ENCODE peak calls at places on chromosomes 6 and 20, in six cellular contexts. I is A549, P is K562, D is HepG2, Z is endothelial cell of umbilical vein, F is GM12878. K is an unnamed sample.

GRCh38 chr20:63697357-63697867 is 960 bp downstream of the TNFRSF6B start:
- DNase-seq in I (no peak), P (no peak), D (no peak), Z (no peak), F (no peak), K (no peak)

GRCh38 chr6:29628419-29629281 is 4.3 kb downstream of the GABBR1 start:
- DNase-seq in I (peak; percentile 81), P (peak; percentile 75), D (peak; percentile 43), Z (peak; percentile 82), F (no peak), K (peak; percentile 42)

GRCh38 chr20:62063981-62064787 is 1.5 kb downstream of the TAF4 start:
- DNase-seq in I (no peak), P (peak; percentile 24), D (peak; percentile 64), Z (no peak), F (no peak), K (no peak)

GRCh38 chr6:88899569-88900316 is 63.7 kb downstream of the RNGTT start:
- DNase-seq in I (no peak), P (no peak), D (peak; percentile 4), Z (no peak), F (no peak), K (no peak)

GRCh38 chr20:10228330-10228729 is 9.7 kb downstream of the SNAP25 start:
- DNase-seq in I (no peak), P (no peak), D (peak; percentile 61), Z (no peak), F (no peak), K (no peak)

GRCh38 chr6:16146527-16146955 is 17.7 kb downstream of the MYLIP start:
- DNase-seq in I (no peak), P (no peak), D (no peak), Z (peak; percentile 93), F (no peak), K (no peak)

GRCh38 chr6:32192608-32193039 is at the start of gene GPSM3:
- DNase-seq in I (no peak), P (peak; percentile 45), D (no peak), Z (peak; percentile 57), F (peak; percentile 59), K (peak; percentile 91)

GRCh38 chr20:5448449-5449118 is 131.8 kb upstream of the PROKR2 start:
- DNase-seq in I (peak; percentile 70), P (peak; percentile 56), D (peak; percentile 57), Z (peak; percentile 49), F (no peak), K (peak; percentile 55)

GRCh38 chr6:8481727-8482126 is 46.4 kb upstream of the SLC35B3 start:
- DNase-seq in I (no peak), P (no peak), D (no peak), Z (no peak), F (no peak), K (peak; percentile 52)

GRCh38 chr6:5671162-5671561 is 335.6 kb downstream of the NRN1 start:
- DNase-seq in I (no peak), P (peak; percentile 26), D (peak; percentile 28), Z (no peak), F (no peak), K (peak; percentile 98)

GRCh38 chr20:61429458-61430227 is 177.6 kb downstream of the CDH4 start:
- DNase-seq in I (no peak), P (no peak), D (no peak), Z (no peak), F (no peak), K (no peak)

GRCh38 chr6:36676142-36677058 is 2.1 kb upstream of the CDKN1A start:
- DNase-seq in I (no peak), P (no peak), D (peak; percentile 81), Z (peak; percentile 67), F (no peak), K (no peak)

GRCh38 chr20:19761853-19762252 is 3.8 kb downstream of the RIN2 start:
- DNase-seq in I (no peak), P (no peak), D (no peak), Z (no peak), F (no peak), K (no peak)

GRCh38 chr6:107567643-107568042 is 77.7 kb downstream of the SOBP start:
- DNase-seq in I (no peak), P (no peak), D (no peak), Z (no peak), F (no peak), K (no peak)

GRCh38 chr6:168865-169455 is 123.3 kb upstream of the DUSP22 start:
- DNase-seq in I (peak; percentile 20), P (no peak), D (peak; percentile 59), Z (peak; percentile 37), F (no peak), K (peak; percentile 61)

GRCh38 chr6:150418825-150419594 is 50.2 kb downstream of the IYD start:
- DNase-seq in I (peak; percentile 62), P (peak; percentile 70), D (peak; percentile 21), Z (peak; percentile 70), F (no peak), K (peak; percentile 41)

GRCh38 chr6:26521485-26522391 is 16.4 kb upstream of the HMGN4 start:
- DNase-seq in I (peak; percentile 71), P (peak; percentile 84), D (no peak), Z (peak; percentile 74), F (no peak), K (peak; percentile 89)

GRCh38 chr20:48783533-48784272 is 44.1 kb downstream of the PREX1 start:
- DNase-seq in I (no peak), P (no peak), D (no peak), Z (no peak), F (no peak), K (no peak)

GRCh38 chr6:27019651-27020552 is 227.6 kb upstream of the PRSS16 start:
- DNase-seq in I (peak; percentile 69), P (peak; percentile 94), D (no peak), Z (peak; percentile 69), F (peak; percentile 62), K (peak; percentile 93)

GRCh38 chr20:31823360-31824124 is 4.4 kb downstream of the MYLK2 start:
- DNase-seq in I (no peak), P (no peak), D (no peak), Z (peak; percentile 41), F (no peak), K (peak; percentile 37)

GRCh38 chr6:139981810-139982550 is 607.5 kb upstream of the CITED2 start:
- DNase-seq in I (no peak), P (no peak), D (no peak), Z (peak; percentile 82), F (no peak), K (no peak)

GRCh38 chr6:5657684-5658429 is 348.9 kb downstream of the NRN1 start:
- DNase-seq in I (no peak), P (no peak), D (no peak), Z (no peak), F (no peak), K (peak; percentile 91)

GRCh38 chr20:64222273-64222672 is 33.3 kb upstream of the PCMTD2 start:
- DNase-seq in I (no peak), P (no peak), D (no peak), Z (no peak), F (no peak), K (no peak)

GRCh38 chr6:45619211-45619760 is 241.6 kb upstream of the SUPT3H start:
- DNase-seq in I (no peak), P (no peak), D (no peak), Z (no peak), F (no peak), K (no peak)

GRCh38 chr6:149862901-149863595 is 1.1 kb downstream of the LRP11 start:
- DNase-seq in I (no peak), P (peak; percentile 55), D (peak; percentile 38), Z (peak; percentile 74), F (no peak), K (peak; percentile 71)

GRCh38 chr6:132962936-132963579 is 148.7 kb downstream of the RPS12 start:
- DNase-seq in I (peak; percentile 38), P (peak; percentile 59), D (peak; percentile 79), Z (peak; percentile 82), F (no peak), K (peak; percentile 63)
- TF ChIP-seq MAX in I (no peak), P (no peak), D (no peak), Z (no peak), F (no peak), K (no peak)

GRCh38 chr6:153167907-153168306 is 36.8 kb upstream of the RGS17 start:
- DNase-seq in I (peak; percentile 2), P (no peak), D (no peak), Z (no peak), F (no peak), K (no peak)

GRCh38 chr6:153162172-153162571 is 31.1 kb upstream of the RGS17 start:
- DNase-seq in I (no peak), P (no peak), D (no peak), Z (no peak), F (no peak), K (no peak)

GRCh38 chr6:153170511-153170910 is 39.4 kb upstream of the RGS17 start:
- DNase-seq in I (peak; percentile 21), P (no peak), D (no peak), Z (no peak), F (no peak), K (peak; percentile 18)

GRCh38 chr6:153162646-153163045 is 31.6 kb upstream of the RGS17 start:
- DNase-seq in I (no peak), P (no peak), D (no peak), Z (no peak), F (no peak), K (no peak)

DNA sequence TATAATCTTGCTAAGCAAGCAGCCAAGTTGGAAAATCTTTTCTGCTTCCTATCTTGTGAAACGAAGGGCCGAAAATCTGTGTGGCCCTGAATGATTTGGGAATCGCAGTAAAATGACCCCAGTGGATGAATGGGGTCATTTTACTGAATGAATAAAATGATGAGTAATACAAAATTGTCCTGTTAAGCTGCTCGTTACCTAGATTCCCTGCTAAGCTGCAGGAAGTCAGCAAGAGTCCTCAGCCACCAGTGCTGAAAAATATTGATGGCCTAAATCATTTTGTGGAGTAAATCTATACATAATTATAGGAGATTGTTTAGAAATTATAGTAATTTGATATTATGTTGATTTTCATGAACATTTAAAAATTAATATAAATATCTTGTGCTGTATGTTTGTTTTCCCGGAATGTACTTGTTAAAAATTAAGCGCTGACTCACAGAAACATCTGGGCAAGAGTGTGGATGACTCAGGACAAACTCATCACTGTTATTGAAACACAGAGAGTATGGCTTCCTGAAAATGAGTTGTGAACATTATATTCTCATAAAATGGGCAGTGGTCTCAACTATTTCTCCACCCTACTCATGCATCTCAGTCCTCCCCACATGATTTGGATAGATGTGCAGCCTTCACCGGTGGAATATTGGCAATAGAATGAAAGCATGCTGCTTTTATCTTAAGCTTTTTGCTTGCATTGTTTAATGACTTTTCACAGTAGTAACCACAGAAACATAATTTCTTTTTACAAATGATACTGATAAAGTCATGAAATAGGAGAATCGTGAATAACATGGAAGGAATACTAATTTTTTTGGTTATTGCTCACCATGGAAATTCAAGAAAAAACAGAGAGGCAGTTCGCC is 36.2 kb upstream of the RGS17 start:
- DNase-seq in I (peak; percentile 50), P (no peak), D (peak; percentile 22), Z (peak; percentile 79), F (no peak), K (peak; percentile 5)
- TF ChIP-seq MYC in I (no peak), P (no peak), D (no peak), Z (no peak), F (no peak), K (no peak)

DNA sequence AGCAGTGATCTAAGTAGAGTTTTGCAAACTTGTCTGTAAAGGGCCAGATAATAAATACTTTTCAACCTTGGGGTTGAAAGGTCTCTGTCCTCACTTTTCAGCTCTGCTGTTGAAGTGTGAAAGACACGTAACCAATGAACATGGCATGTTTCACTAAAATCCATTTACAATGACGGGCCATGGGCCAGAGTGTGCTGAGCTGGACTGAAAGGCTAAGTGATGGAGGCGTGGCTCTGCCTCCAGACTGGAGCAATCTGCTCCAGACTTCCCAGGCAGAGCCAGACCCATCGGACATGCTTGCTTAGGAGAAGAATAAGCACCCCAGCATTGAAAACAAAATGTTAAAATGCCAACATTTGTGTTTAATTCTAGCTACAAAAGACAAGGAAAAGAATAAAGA is 41.4 kb downstream of the SCAND1 start:
- DNase-seq in I (no peak), P (no peak), D (no peak), Z (no peak), F (no peak), K (no peak)
- TF ChIP-seq POLR2A in I (no peak), P (no peak), D (no peak), Z (no peak), F (no peak), K (no peak)

GRCh38 chr6:70956451-70957283 is at the start of gene B3GAT2:
- DNase-seq in I (no peak), P (no peak), D (no peak), Z (peak; percentile 23), F (no peak), K (no peak)
- TF ChIP-seq MAX in I (no peak), P (no peak), D (no peak), Z (no peak), F (no peak), K (no peak)